ENCODE peak calls at places on chromosomes 13 and 19, in seven cellular contexts. D is cardiac muscle cell; E is tibial nerve; Y is CD4-positive, CD25-positive, alpha-beta regulatory T cell; Q is kidney epithelial cell; S is GM23248; I is thoracic aorta. C is an unnamed sample. For H3K36me3, the result is how much of the 10 kb centered on the place peaks cover.

GRCh38 chr13:82758056-82758455 is 1124.2 kb downstream of the SLITRK1 start:
- DNase-seq in D (peak), E (no peak), Y (no peak), Q (no peak), S (peak), I (no peak), C (no peak)

GRCh38 chr13:27362064-27362751 is 62.2 kb upstream of the GTF3A start:
- DNase-seq in D (peak), E (peak), Y (peak), Q (no peak), S (peak), I (peak), C (no peak)

GRCh38 chr13:113658836-113659235 is 838 bp upstream of the ATP4B start:
- DNase-seq in D (no peak), E (no peak), Y (no peak), Q (no peak), S (no peak), I (no peak), C (no peak)

GRCh38 chr13:101452519-101453485 is at the start of gene ITGBL1:
- DNase-seq in D (peak), E (no peak), Y (no peak), Q (no peak), S (peak), I (no peak), C (no peak)

GRCh38 chr13:80814541-80814940 is 473.6 kb upstream of the SPRY2 start:
- DNase-seq in D (peak), E (no peak), Y (no peak), Q (no peak), S (no peak), I (no peak), C (no peak)

GRCh38 chr13:52846567-52847321 is 1.7 kb downstream of the PCDH8 start:
- DNase-seq in D (peak), E (peak), Y (peak), Q (no peak), S (peak), I (no peak), C (no peak)

GRCh38 chr19:40407714-40408600 is 5.2 kb downstream of the PRX start:
- DNase-seq in D (no peak), E (no peak), Y (peak), Q (no peak), S (no peak), I (no peak), C (no peak)

GRCh38 chr19:5718579-5719273 is 1.2 kb downstream of the LONP1 start:
- DNase-seq in D (peak), E (no peak), Y (peak), Q (peak), S (peak), I (no peak), C (peak)

GRCh38 chr13:102045713-102046112 is 356.1 kb downstream of the FGF14 start:
- DNase-seq in D (no peak), E (no peak), Y (no peak), Q (no peak), S (no peak), I (no peak), C (no peak)

GRCh38 chr13:52804202-52804641 is 44.2 kb downstream of the PCDH8 start:
- DNase-seq in D (peak), E (no peak), Y (no peak), Q (no peak), S (no peak), I (no peak), C (no peak)

DNA sequence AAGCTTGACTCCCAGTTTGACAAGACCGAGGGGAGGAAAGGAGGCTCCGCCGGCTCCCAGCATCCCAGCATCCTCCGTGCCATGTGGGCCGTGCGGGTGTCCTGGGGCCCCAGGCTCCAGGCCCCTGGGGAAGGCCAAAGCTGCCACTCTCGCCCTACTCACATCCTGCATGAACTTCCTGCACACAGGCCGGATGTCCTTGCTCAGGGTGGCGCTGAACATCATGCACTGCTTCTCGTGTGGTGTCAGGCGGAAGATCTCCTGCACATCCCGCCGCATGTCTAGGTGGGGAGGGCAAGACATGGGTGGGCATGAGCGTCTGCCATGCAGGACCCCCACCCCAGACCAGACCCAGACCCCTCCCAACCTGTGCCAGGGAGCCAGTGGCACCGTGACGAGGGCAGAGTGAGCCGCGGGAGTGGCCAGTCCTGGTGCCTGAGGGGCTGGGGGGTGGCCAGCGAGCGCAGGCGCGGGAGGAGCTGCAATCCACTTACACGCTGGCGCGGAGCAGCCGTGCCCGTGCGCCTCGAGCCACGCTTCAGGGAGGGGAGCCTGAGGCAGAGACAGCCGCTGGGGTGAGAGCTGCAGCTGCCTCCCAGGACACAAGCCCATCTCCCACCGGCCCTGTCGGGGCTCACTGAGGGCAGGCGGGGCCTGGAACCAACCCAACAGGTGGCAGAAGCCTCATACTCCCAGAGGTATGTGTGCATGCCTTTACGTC is 8.9 kb downstream of the DDX39A start:
- DNase-seq in D (no peak), E (no peak), Y (peak), Q (no peak), S (no peak), I (no peak), C (no peak)
- H3K36me3 ChIP-seq in D (under half), E (under half), Y (half or more), Q (under half), S (under half), I (half or more), C (under half)

GRCh38 chr13:107764012-107764411 is 451.3 kb downstream of the LIG4 start:
- DNase-seq in D (no peak), E (no peak), Y (no peak), Q (no peak), S (no peak), I (no peak), C (no peak)

GRCh38 chr13:107770541-107770940 is 444.8 kb downstream of the LIG4 start:
- DNase-seq in D (no peak), E (no peak), Y (no peak), Q (no peak), S (no peak), I (no peak), C (no peak)

GRCh38 chr13:107767119-107767518 is 448.2 kb downstream of the LIG4 start:
- DNase-seq in D (no peak), E (no peak), Y (no peak), Q (no peak), S (peak), I (no peak), C (no peak)

DNA sequence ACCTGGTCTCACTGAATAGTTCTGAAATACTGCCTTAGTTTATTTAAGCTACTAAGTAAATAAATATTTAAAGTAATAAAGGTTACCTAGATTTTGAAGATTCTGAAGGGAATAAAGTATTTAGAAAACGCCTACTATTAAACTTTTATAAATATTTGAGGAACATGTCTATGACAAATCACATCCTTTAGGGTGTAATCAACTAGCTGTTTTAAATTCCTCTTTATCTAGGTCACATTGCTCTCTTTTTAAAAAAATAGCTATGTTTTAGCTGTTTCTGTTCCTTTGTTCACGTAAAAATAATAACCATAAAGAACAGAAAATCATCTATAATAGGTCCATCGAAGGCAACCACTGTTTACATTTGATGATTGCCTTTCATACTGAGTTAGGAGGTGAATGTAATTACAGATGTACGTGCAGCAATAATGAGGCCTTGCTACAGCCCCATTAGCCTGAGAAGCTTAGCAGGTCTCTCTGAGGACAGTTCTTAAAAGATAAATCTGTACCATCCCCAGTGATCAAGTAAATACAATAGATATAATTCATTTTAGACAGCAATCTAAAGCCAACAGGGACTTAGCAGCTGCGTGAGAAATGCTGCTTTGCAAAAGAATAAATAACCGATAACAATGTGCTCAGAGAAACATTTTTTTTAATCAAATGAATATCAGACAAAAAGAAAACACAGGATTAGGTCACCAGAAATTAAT is 449.5 kb downstream of the LIG4 start:
- DNase-seq in D (no peak), E (no peak), Y (no peak), Q (no peak), S (peak), I (no peak), C (no peak)
- H3K4me3 ChIP-seq in D (no peak), E (no peak), Y (no peak), Q (no peak), S (peak), I (no peak), C (no peak)

DNA sequence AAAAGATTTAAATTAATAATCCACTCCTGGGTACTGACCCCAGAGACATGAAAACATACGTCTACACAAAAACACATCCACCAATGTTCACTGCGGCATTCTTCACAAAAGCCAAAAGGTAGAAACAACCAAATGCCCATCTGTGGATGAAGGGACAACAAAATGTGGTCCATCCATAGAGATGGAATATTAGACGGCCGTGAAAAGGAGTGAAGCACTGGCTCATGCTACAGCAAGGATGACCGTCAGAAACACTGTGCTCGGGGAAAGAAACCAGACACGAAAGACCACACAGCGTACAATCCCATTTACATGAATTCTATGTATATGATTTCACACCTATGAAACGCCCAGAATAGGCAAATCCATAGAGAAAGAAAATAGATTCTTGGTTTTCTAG is 6.1 kb downstream of the RDH13 start:
- DNase-seq in D (no peak), E (no peak), Y (no peak), Q (no peak), S (no peak), I (no peak), C (no peak)
- H3K36me3 ChIP-seq in D (under half), E (under half), Y (under half), Q (under half), S (under half), I (under half), C (under half)

DNA sequence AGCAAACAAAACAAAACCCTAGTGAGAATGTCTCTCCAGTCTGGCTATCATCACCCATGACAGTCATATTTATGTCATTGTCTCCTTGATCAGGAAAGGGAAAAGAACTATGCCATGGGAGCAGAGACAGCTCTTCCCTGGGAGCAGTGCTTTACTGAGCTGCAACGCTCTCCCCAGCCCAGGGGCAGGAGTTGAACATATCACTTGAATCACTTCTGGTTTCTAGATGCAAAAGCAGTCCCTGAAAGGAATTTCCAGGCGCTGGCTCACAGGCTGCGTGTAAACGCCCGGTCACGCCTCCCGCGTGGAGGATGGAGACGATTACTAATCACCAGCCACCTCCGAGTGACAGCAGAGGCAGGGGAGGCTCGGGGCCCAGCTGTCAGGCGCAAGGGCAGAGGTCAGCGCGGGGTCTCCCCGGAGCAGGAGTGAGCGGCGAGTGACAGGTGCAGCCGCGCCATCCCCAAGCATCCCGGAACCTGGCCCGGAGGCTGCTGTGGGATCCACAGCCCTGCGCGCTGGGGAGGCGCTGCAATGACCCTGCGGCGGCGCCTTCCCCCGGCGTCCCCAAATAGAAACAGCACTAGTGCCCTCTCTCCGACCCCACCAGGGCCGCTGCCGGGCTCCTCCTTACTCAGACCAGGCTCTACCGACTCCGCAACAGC is 23.5 kb upstream of the DCLK1 start:
- DNase-seq in D (no peak), E (no peak), Y (no peak), Q (no peak), S (peak), I (no peak), C (no peak)
- H3K4me3 ChIP-seq in D (no peak), E (no peak), Y (no peak), Q (peak), S (no peak), I (peak), C (peak)

GRCh38 chr19:2798158-2798685 is 12.9 kb downstream of the THOP1 start:
- DNase-seq in D (no peak), E (no peak), Y (no peak), Q (no peak), S (no peak), I (no peak), C (no peak)

GRCh38 chr19:2798733-2799132 is 13.4 kb downstream of the THOP1 start:
- DNase-seq in D (peak), E (no peak), Y (no peak), Q (no peak), S (peak), I (no peak), C (no peak)

GRCh38 chr19:2795827-2796658 is 10.7 kb downstream of the THOP1 start:
- DNase-seq in D (no peak), E (no peak), Y (no peak), Q (no peak), S (no peak), I (no peak), C (no peak)

GRCh38 chr19:2797280-2797679 is 12.0 kb downstream of the THOP1 start:
- DNase-seq in D (no peak), E (no peak), Y (no peak), Q (no peak), S (no peak), I (no peak), C (no peak)

GRCh38 chr19:2796659-2797266 is 11.5 kb downstream of the THOP1 start:
- DNase-seq in D (no peak), E (no peak), Y (no peak), Q (no peak), S (no peak), I (no peak), C (no peak)
- H3K36me3 ChIP-seq in D (under half), E (under half), Y (under half), Q (under half), S (under half), I (under half), C (under half)